ENCODE peak calls at places on chromosomes 11 and 22, in nine cellular contexts. O, C, Y, B, Q, V, P, U and M are unnamed samples.

GRCh38 chr22:49382451-49382735 is 445.3 kb downstream of the BRD1 start:
- DNase-seq in B (no peak), O (no peak), V (no peak), Q (no peak), P (no peak), U (no peak), Y (peak), C (no peak), M (no peak)

GRCh38 chr22:19291580-19292261 is at the start of gene CLTCL1:
- DNase-seq in Q (peak), V (peak), Y (peak), U (peak), P (peak), O (peak), C (peak), B (peak), M (peak)

GRCh38 chr22:35944458-35944857 is 84.2 kb downstream of the RBFOX2 start:
- DNase-seq in U (no peak), O (no peak), P (no peak), Q (no peak), Y (no peak), B (no peak), C (no peak), V (no peak), M (no peak)

GRCh38 chr11:44625759-44626523 is 60.5 kb downstream of the CD82 start:
- DNase-seq in U (no peak), O (peak), C (peak), Q (no peak), P (no peak), B (no peak), Y (peak), V (no peak), M (peak)

GRCh38 chr11:116896211-116896610 is 58.8 kb upstream of the APOA1 start:
- DNase-seq in V (no peak), U (no peak), B (no peak), Y (no peak), P (no peak), O (no peak), Q (no peak), C (no peak), M (no peak)

GRCh38 chr22:28547132-28547842 is 132.4 kb downstream of the TTC28 start:
- DNase-seq in O (no peak), B (no peak), Q (no peak), U (no peak), P (no peak), C (no peak), V (no peak), Y (no peak), M (no peak)

GRCh38 chr11:134535029-134536025 is 123.3 kb upstream of the B3GAT1 start:
- DNase-seq in B (no peak), C (no peak), O (no peak), Y (peak), V (no peak), U (no peak), Q (no peak), P (no peak), M (no peak)

GRCh38 chr22:39515266-39516050 is 4.9 kb upstream of the ATF4 start:
- DNase-seq in B (no peak), O (no peak), U (no peak), V (no peak), Y (no peak), C (no peak), P (no peak), Q (no peak), M (no peak)

GRCh38 chr11:63945482-63946163 is 6.8 kb downstream of the NAA40 start:
- DNase-seq in Y (peak), U (peak), V (peak), Q (peak), P (peak), B (peak), C (peak), O (peak), M (peak)

GRCh38 chr22:27242917-27243589 is 558.5 kb downstream of the MN1 start:
- DNase-seq in Q (no peak), B (no peak), U (no peak), Y (peak), V (no peak), P (no peak), O (no peak), C (no peak), M (no peak)

GRCh38 chr22:19806213-19807160 is 45.9 kb downstream of the TBX1 start:
- DNase-seq in C (no peak), O (no peak), P (peak), V (peak), B (no peak), U (peak), Y (peak), Q (no peak), M (peak)

GRCh38 chr11:17986007-17986710 is 26.7 kb downstream of the SERGEF start:
- DNase-seq in C (no peak), V (peak), B (no peak), Y (no peak), O (no peak), U (peak), Q (peak), P (no peak), M (no peak)